ENCODE peak calls at places on chromosomes 5 and 9, in six cellular contexts. N is stimulated activated CD4-positive, alpha-beta T cell treated with anti-CD3 and anti-CD28 coated beads, Interleukin-1b, Interleukin-23, amount 100 ng/mL, for 24 hours; C is skeletal muscle cell; T is CD4-positive, alpha-beta T cell; Z is T-helper 9 cell; S is HT-29. W is an unnamed sample.
A peak's percentile ranks its signal among the peaks of the same experiment; 100 is the strongest.

GRCh38 chr5:89213584-89213983 is 330.6 kb upstream of the MEF2C start:
- DNase-seq in T (no peak), Z (no peak), S (no peak), C (peak; percentile 81), N (no peak), W (no peak)

GRCh38 chr5:1177826-1178528 is 23.4 kb upstream of the SLC6A19 start:
- DNase-seq in Z (no peak), T (no peak), N (no peak), S (no peak), C (no peak), W (no peak)

GRCh38 chr9:83981126-83981871 is 694 bp downstream of the RMI1 start:
- DNase-seq in C (no peak), Z (no peak), N (no peak), S (peak; percentile 57), T (no peak), W (no peak)

GRCh38 chr5:137320056-137321045 is 178.8 kb downstream of the SPOCK1 start:
- DNase-seq in C (peak; percentile 35), N (no peak), Z (no peak), S (peak; percentile 62), T (no peak), W (no peak)

GRCh38 chr5:10896016-10896415 is 135.0 kb upstream of the DAP start:
- DNase-seq in T (no peak), C (no peak), S (no peak), Z (no peak), N (no peak), W (no peak)

GRCh38 chr9:136958898-136959850 is 7.1 kb downstream of the LCN12 start:
- DNase-seq in T (no peak), N (no peak), C (no peak), Z (no peak), S (no peak), W (no peak)

GRCh38 chr5:73617510-73618279 is 8.3 kb upstream of the ARHGEF28 start:
- DNase-seq in S (no peak), N (no peak), Z (no peak), T (no peak), C (no peak), W (no peak)

GRCh38 chr5:368162-369084 is 46.9 kb downstream of the AHRR start:
- DNase-seq in T (no peak), Z (no peak), S (no peak), N (no peak), C (peak; percentile 86), W (peak; percentile 36)

GRCh38 chr9:75200892-75201470 is 112.7 kb downstream of the OSTF1 start:
- DNase-seq in T (no peak), Z (no peak), N (no peak), C (no peak), S (peak; percentile 84), W (peak; percentile 24)

GRCh38 chr5:125125031-125125823 is 378.8 kb upstream of the ZNF608 start:
- DNase-seq in S (no peak), T (no peak), N (no peak), C (no peak), Z (no peak), W (no peak)

GRCh38 chr5:139140631-139141071 is 57.5 kb downstream of the SIL1 start:
- DNase-seq in Z (no peak), N (no peak), T (no peak), C (no peak), S (no peak), W (no peak)

GRCh38 chr9:37529111-37529510 is 43.4 kb downstream of the POLR1E start:
- DNase-seq in S (no peak), N (peak; percentile 36), C (no peak), Z (peak; percentile 62), T (peak; percentile 49), W (peak; percentile 72)

GRCh38 chr5:23269981-23270380 is 237.4 kb upstream of the PRDM9 start:
- DNase-seq in Z (no peak), N (no peak), T (no peak), C (peak; percentile 8), S (no peak), W (no peak)

GRCh38 chr9:99722852-99723251 is 98.8 kb upstream of the NR4A3 start:
- DNase-seq in S (no peak), Z (no peak), C (no peak), N (no peak), T (no peak), W (peak; percentile 11)

GRCh38 chr5:80231243-80231642 is 24.6 kb downstream of the SERINC5 start:
- DNase-seq in C (no peak), Z (no peak), N (no peak), T (no peak), S (no peak), W (no peak)

GRCh38 chr5:4700082-4700481 is 440.0 kb upstream of the ADAMTS16 start:
- DNase-seq in C (peak; percentile 2), Z (no peak), N (no peak), S (peak; percentile 71), T (no peak), W (peak; percentile 1)

GRCh38 chr9:90854637-90855036 is 53.0 kb downstream of the SYK start:
- DNase-seq in C (no peak), N (no peak), S (no peak), T (no peak), Z (no peak), W (no peak)

GRCh38 chr9:109409998-109410397 is 88.1 kb downstream of the PTPN3 start:
- DNase-seq in S (no peak), T (no peak), Z (no peak), C (no peak), N (no peak), W (no peak)

GRCh38 chr5:180382926-180383325 is 29.8 kb upstream of the GFPT2 start:
- DNase-seq in T (no peak), Z (no peak), S (no peak), C (no peak), N (no peak), W (no peak)

GRCh38 chr5:135216813-135217154 is 182.2 kb downstream of the MACROH2A1 start:
- DNase-seq in N (no peak), T (no peak), C (no peak), Z (no peak), S (no peak), W (no peak)

GRCh38 chr5:38780950-38781349 is 64.9 kb upstream of the OSMR start:
- DNase-seq in T (no peak), Z (no peak), S (peak; percentile 45), C (peak; percentile 66), N (no peak), W (no peak)

GRCh38 chr5:139458580-139459407 is 3.7 kb downstream of the ECSCR start:
- DNase-seq in N (no peak), T (peak; percentile 88), Z (peak; percentile 70), S (no peak), C (no peak), W (no peak)

GRCh38 chr9:20317701-20318100 is 304.6 kb downstream of the MLLT3 start:
- DNase-seq in C (no peak), S (no peak), Z (no peak), N (no peak), T (no peak), W (no peak)

GRCh38 chr5:21831145-21831787 is 1021.9 kb downstream of the CDH12 start:
- DNase-seq in C (no peak), S (no peak), N (no peak), T (no peak), Z (no peak), W (no peak)

GRCh38 chr5:74391410-74391809 is 249.1 kb downstream of the ENC1 start:
- DNase-seq in N (no peak), S (no peak), T (no peak), Z (no peak), C (no peak), W (no peak)

GRCh38 chr9:99489043-99489378 is 266.9 kb downstream of the SEC61B start:
- DNase-seq in Z (no peak), N (no peak), S (no peak), C (peak; percentile 52), T (no peak), W (no peak)

GRCh38 chr9:112665347-112665746 is 52.6 kb downstream of the INIP start:
- DNase-seq in S (no peak), N (no peak), Z (no peak), T (no peak), C (no peak), W (no peak)

GRCh38 chr5:138212828-138213160 is 329 bp downstream of the CDC23 start:
- DNase-seq in S (no peak), C (no peak), T (no peak), N (peak; percentile 2), Z (no peak), W (no peak)

GRCh38 chr5:172278356-172278755 is 5.2 kb downstream of the UBTD2 start:
- DNase-seq in T (no peak), Z (no peak), N (no peak), S (no peak), C (no peak), W (no peak)

GRCh38 chr9:114214181-114214580 is 58.8 kb downstream of the COL27A1 start:
- DNase-seq in S (no peak), Z (no peak), N (no peak), C (no peak), T (no peak), W (no peak)

GRCh38 chr9:18396102-18396728 is 77.7 kb upstream of the ADAMTSL1 start:
- DNase-seq in T (no peak), N (no peak), Z (no peak), S (peak; percentile 16), C (no peak), W (no peak)

GRCh38 chr5:113123563-113123962 is 147.0 kb downstream of the DCP2 start:
- DNase-seq in Z (no peak), C (no peak), N (no peak), T (no peak), S (peak; percentile 20), W (no peak)

GRCh38 chr5:142839711-142840441 is 69.7 kb downstream of the ARHGAP26 start:
- DNase-seq in C (peak; percentile 69), S (no peak), Z (no peak), T (no peak), N (no peak), W (no peak)

GRCh38 chr5:6820851-6821479 is 107.7 kb downstream of the TENT4A start:
- DNase-seq in S (peak; percentile 61), T (peak; percentile 25), N (peak; percentile 29), C (no peak), Z (peak; percentile 21), W (no peak)

GRCh38 chr9:128800061-128800460 is 13.0 kb downstream of the TBC1D13 start:
- DNase-seq in T (no peak), Z (no peak), N (no peak), C (no peak), S (no peak), W (no peak)

W was measured in B cell.